ENCODE peak calls at places on chromosomes 1 and 21, in eight cellular contexts. D is GM23248; L is GM13976; H is T-helper 9 cell; K is kidney tubule cell; C is activated CD4-positive, alpha-beta T cell treated with anti-CD3 and anti-CD28 coated beads for 1 hour; J is NCI-H1694 treated with DMSO at 0.1 percent for 48 hours; B is Panc1. Y is an unnamed sample.

GRCh38 chr1:112358798-112359408 is 37.1 kb upstream of the CTTNBP2NL start:
- DNase-seq in K (peak), H (no peak), J (peak), B (no peak), C (no peak), D (peak), L (peak), Y (peak)

GRCh38 chr1:65478379-65479026 is 58.0 kb downstream of the LEPR start:
- DNase-seq in L (no peak), B (no peak), K (no peak), H (no peak), D (peak), C (no peak), J (no peak), Y (no peak)

GRCh38 chr21:34857122-34857713 is 188.4 kb downstream of the CLIC6 start:
- DNase-seq in B (no peak), D (no peak), L (no peak), J (no peak), C (no peak), K (no peak), H (no peak), Y (no peak)

GRCh38 chr1:27332536-27333281 is 9.1 kb upstream of the SYTL1 start:
- DNase-seq in L (peak), B (no peak), C (peak), J (no peak), K (peak), D (peak), H (peak), Y (no peak)

GRCh38 chr21:44817506-44817880 is 369 bp downstream of the SUMO3 start:
- DNase-seq in C (peak), B (no peak), K (peak), D (peak), H (peak), J (peak), L (peak), Y (peak)

GRCh38 chr21:42809577-42810440 is 69.5 kb downstream of the WDR4 start:
- DNase-seq in H (no peak), J (no peak), L (no peak), C (no peak), D (no peak), K (no peak), B (no peak), Y (no peak)

GRCh38 chr1:232201024-232201423 is 428.9 kb downstream of the SIPA1L2 start:
- DNase-seq in K (no peak), D (no peak), C (no peak), J (no peak), H (no peak), L (no peak), B (no peak), Y (no peak)

GRCh38 chr1:11893907-11894251 is 32.3 kb downstream of the KIAA2013 start:
- DNase-seq in L (peak), C (peak), K (peak), D (peak), B (peak), H (peak), J (peak), Y (no peak)

GRCh38 chr1:226132731-226133503 is 53.6 kb downstream of the ACBD3 start:
- DNase-seq in C (no peak), H (no peak), B (no peak), L (no peak), K (peak), J (no peak), D (peak), Y (no peak)

GRCh38 chr1:223142795-223143759 is at the start of gene TLR5:
- DNase-seq in D (peak), C (peak), H (peak), K (peak), J (peak), L (peak), B (no peak), Y (no peak)

Y was measured in AG09319.